ENCODE peak calls at places on chromosome 15, in eight cellular contexts. One of them, this sample, is unnamed.

GRCh38 chr15:74655424-74655823 is 39.8 kb downstream of the CLK3 start:
- DNase-seq in choroid plexus epithelial cell: no peak
- DNase-seq in small intestine: no peak
- DNase-seq in T1000: no peak
- DNase-seq in pancreas: no peak
- DNase-seq in globus pallidus: no peak
- DNase-seq in neuronal stem cell: no peak
- DNase-seq in NCI-H1436: peak; percentile 49
- DNase-seq in this sample: no peak

GRCh38 chr15:38707802-38708671 is 143.4 kb upstream of the RASGRP1 start:
- DNase-seq in globus pallidus: peak; percentile 19
- DNase-seq in pancreas: peak; percentile 16
- DNase-seq in NCI-H1436: no peak
- DNase-seq in T1000: peak; percentile 7
- DNase-seq in choroid plexus epithelial cell: peak; percentile 85
- DNase-seq in neuronal stem cell: peak; percentile 58
- DNase-seq in small intestine: peak; percentile 71
- DNase-seq in this sample: peak; percentile 48

GRCh38 chr15:39269821-39270220 is 311.1 kb upstream of the THBS1 start:
- DNase-seq in choroid plexus epithelial cell: no peak
- DNase-seq in NCI-H1436: no peak
- DNase-seq in globus pallidus: peak; percentile 11
- DNase-seq in small intestine: no peak
- DNase-seq in neuronal stem cell: no peak
- DNase-seq in pancreas: no peak
- DNase-seq in T1000: no peak
- DNase-seq in this sample: no peak

GRCh38 chr15:71547066-71547465 is 263.3 kb upstream of the NR2E3 start:
- DNase-seq in small intestine: no peak
- DNase-seq in T1000: no peak
- DNase-seq in globus pallidus: no peak
- DNase-seq in neuronal stem cell: no peak
- DNase-seq in NCI-H1436: no peak
- DNase-seq in choroid plexus epithelial cell: peak; percentile 41
- DNase-seq in pancreas: no peak
- DNase-seq in this sample: no peak

GRCh38 chr15:62858343-62858742 is 184.2 kb upstream of the TPM1 start:
- DNase-seq in globus pallidus: no peak
- DNase-seq in T1000: no peak
- DNase-seq in neuronal stem cell: no peak
- DNase-seq in choroid plexus epithelial cell: no peak
- DNase-seq in pancreas: no peak
- DNase-seq in NCI-H1436: no peak
- DNase-seq in small intestine: no peak
- DNase-seq in this sample: no peak

GRCh38 chr15:92884813-92885461 is 15.2 kb upstream of the CHD2 start:
- DNase-seq in T1000: no peak
- DNase-seq in neuronal stem cell: no peak
- DNase-seq in pancreas: no peak
- DNase-seq in small intestine: peak; percentile 39
- DNase-seq in NCI-H1436: no peak
- DNase-seq in choroid plexus epithelial cell: peak; percentile 35
- DNase-seq in globus pallidus: no peak
- DNase-seq in this sample: no peak

GRCh38 chr15:100703032-100703578 is 100.7 kb downstream of the ASB7 start:
- DNase-seq in small intestine: no peak
- DNase-seq in choroid plexus epithelial cell: peak; percentile 93
- DNase-seq in globus pallidus: no peak
- DNase-seq in pancreas: no peak
- DNase-seq in NCI-H1436: no peak
- DNase-seq in neuronal stem cell: no peak
- DNase-seq in T1000: no peak
- DNase-seq in this sample: no peak

GRCh38 chr15:34262362-34262761 is 37.5 kb downstream of the EMC4 start:
- DNase-seq in pancreas: no peak
- DNase-seq in NCI-H1436: no peak
- DNase-seq in neuronal stem cell: no peak
- DNase-seq in globus pallidus: no peak
- DNase-seq in small intestine: no peak
- DNase-seq in choroid plexus epithelial cell: no peak
- DNase-seq in T1000: no peak
- DNase-seq in this sample: no peak

GRCh38 chr15:45603881-45604280 is 16.7 kb downstream of the BLOC1S6 start:
- DNase-seq in T1000: no peak
- DNase-seq in small intestine: no peak
- DNase-seq in pancreas: no peak
- DNase-seq in NCI-H1436: no peak
- DNase-seq in globus pallidus: no peak
- DNase-seq in choroid plexus epithelial cell: no peak
- DNase-seq in neuronal stem cell: no peak
- DNase-seq in this sample: no peak

GRCh38 chr15:65077981-65078352 is 1.4 kb downstream of the KBTBD13 start:
- DNase-seq in globus pallidus: no peak
- DNase-seq in pancreas: peak; percentile 27
- DNase-seq in neuronal stem cell: no peak
- DNase-seq in choroid plexus epithelial cell: peak; percentile 67
- DNase-seq in small intestine: peak; percentile 93
- DNase-seq in T1000: no peak
- DNase-seq in NCI-H1436: no peak
- DNase-seq in this sample: no peak

GRCh38 chr15:98648654-98649537 is 557 bp downstream of the IGF1R start:
- DNase-seq in small intestine: peak; percentile 41
- DNase-seq in pancreas: peak; percentile 57
- DNase-seq in NCI-H1436: no peak
- DNase-seq in T1000: no peak
- DNase-seq in neuronal stem cell: peak; percentile 72
- DNase-seq in choroid plexus epithelial cell: peak; percentile 47
- DNase-seq in globus pallidus: peak; percentile 55
- DNase-seq in this sample: peak; percentile 62

GRCh38 chr15:59339252-59339672 is 33.4 kb downstream of the MYO1E start:
- DNase-seq in T1000: no peak
- DNase-seq in NCI-H1436: no peak
- DNase-seq in choroid plexus epithelial cell: peak; percentile 85
- DNase-seq in globus pallidus: no peak
- DNase-seq in neuronal stem cell: no peak
- DNase-seq in pancreas: no peak
- DNase-seq in small intestine: no peak
- DNase-seq in this sample: no peak

GRCh38 chr15:42704492-42704926 is 32.4 kb downstream of the CDAN1 start:
- DNase-seq in neuronal stem cell: peak; percentile 70
- DNase-seq in pancreas: peak; percentile 54
- DNase-seq in globus pallidus: peak; percentile 64
- DNase-seq in T1000: no peak
- DNase-seq in choroid plexus epithelial cell: peak; percentile 84
- DNase-seq in small intestine: peak; percentile 73
- DNase-seq in NCI-H1436: peak; percentile 19
- DNase-seq in this sample: peak; percentile 78

GRCh38 chr15:85616549-85616948 is 178.2 kb downstream of the KLHL25 start:
- DNase-seq in small intestine: no peak
- DNase-seq in NCI-H1436: no peak
- DNase-seq in choroid plexus epithelial cell: no peak
- DNase-seq in globus pallidus: no peak
- DNase-seq in neuronal stem cell: no peak
- DNase-seq in pancreas: no peak
- DNase-seq in T1000: no peak
- DNase-seq in this sample: no peak

GRCh38 chr15:89299896-89300295 is 34.7 kb downstream of the POLG start:
- DNase-seq in neuronal stem cell: no peak
- DNase-seq in choroid plexus epithelial cell: peak; percentile 80
- DNase-seq in small intestine: peak; percentile 12
- DNase-seq in globus pallidus: peak; percentile 50
- DNase-seq in T1000: no peak
- DNase-seq in pancreas: no peak
- DNase-seq in NCI-H1436: no peak
- DNase-seq in this sample: no peak

GRCh38 chr15:71807125-71807629 is 3.2 kb upstream of the NR2E3 start:
- DNase-seq in choroid plexus epithelial cell: peak; percentile 20
- DNase-seq in small intestine: no peak
- DNase-seq in NCI-H1436: no peak
- DNase-seq in globus pallidus: no peak
- DNase-seq in neuronal stem cell: peak; percentile 57
- DNase-seq in T1000: no peak
- DNase-seq in pancreas: no peak
- DNase-seq in this sample: no peak

GRCh38 chr15:65217526-65218482 is 6.5 kb upstream of the CILP start:
- DNase-seq in neuronal stem cell: no peak
- DNase-seq in small intestine: no peak
- DNase-seq in pancreas: no peak
- DNase-seq in NCI-H1436: no peak
- DNase-seq in T1000: no peak
- DNase-seq in choroid plexus epithelial cell: no peak
- DNase-seq in globus pallidus: no peak
- DNase-seq in this sample: no peak

GRCh38 chr15:22851513-22851912 is 13.0 kb downstream of the NIPA2 start:
- DNase-seq in pancreas: no peak
- DNase-seq in choroid plexus epithelial cell: no peak
- DNase-seq in NCI-H1436: no peak
- DNase-seq in small intestine: no peak
- DNase-seq in neuronal stem cell: no peak
- DNase-seq in globus pallidus: no peak
- DNase-seq in T1000: no peak
- DNase-seq in this sample: no peak

GRCh38 chr15:71329509-71330260 is 214.4 kb downstream of the THSD4 start:
- DNase-seq in small intestine: peak; percentile 89
- DNase-seq in NCI-H1436: no peak
- DNase-seq in neuronal stem cell: no peak
- DNase-seq in globus pallidus: no peak
- DNase-seq in choroid plexus epithelial cell: peak; percentile 76
- DNase-seq in T1000: no peak
- DNase-seq in pancreas: no peak
- DNase-seq in this sample: no peak

GRCh38 chr15:47244361-47244760 is 472.9 kb upstream of the SEMA6D start:
- DNase-seq in neuronal stem cell: no peak
- DNase-seq in NCI-H1436: no peak
- DNase-seq in small intestine: no peak
- DNase-seq in pancreas: no peak
- DNase-seq in T1000: no peak
- DNase-seq in choroid plexus epithelial cell: no peak
- DNase-seq in globus pallidus: no peak
- DNase-seq in this sample: no peak

GRCh38 chr15:39236375-39236774 is 344.5 kb upstream of the THBS1 start:
- DNase-seq in T1000: no peak
- DNase-seq in NCI-H1436: no peak
- DNase-seq in small intestine: no peak
- DNase-seq in globus pallidus: no peak
- DNase-seq in neuronal stem cell: no peak
- DNase-seq in pancreas: no peak
- DNase-seq in choroid plexus epithelial cell: no peak
- DNase-seq in this sample: no peak

GRCh38 chr15:33908396-33908795 is 59.9 kb upstream of the CHRM5 start:
- DNase-seq in choroid plexus epithelial cell: peak; percentile 28
- DNase-seq in NCI-H1436: no peak
- DNase-seq in small intestine: no peak
- DNase-seq in globus pallidus: no peak
- DNase-seq in neuronal stem cell: no peak
- DNase-seq in T1000: no peak
- DNase-seq in pancreas: no peak
- DNase-seq in this sample: no peak

GRCh38 chr15:39621210-39621609 is 40.3 kb downstream of the THBS1 start:
- DNase-seq in small intestine: no peak
- DNase-seq in T1000: no peak
- DNase-seq in choroid plexus epithelial cell: peak; percentile 85
- DNase-seq in pancreas: no peak
- DNase-seq in globus pallidus: no peak
- DNase-seq in neuronal stem cell: no peak
- DNase-seq in NCI-H1436: no peak
- DNase-seq in this sample: no peak

GRCh38 chr15:51736646-51737537 is 563 bp downstream of the LYSMD2 start:
- DNase-seq in small intestine: peak; percentile 59
- DNase-seq in globus pallidus: no peak
- DNase-seq in neuronal stem cell: no peak
- DNase-seq in choroid plexus epithelial cell: peak; percentile 13
- DNase-seq in T1000: no peak
- DNase-seq in pancreas: peak; percentile 35
- DNase-seq in NCI-H1436: peak; percentile 34
- DNase-seq in this sample: peak; percentile 47

GRCh38 chr15:49242820-49243219 is 72.8 kb downstream of the GALK2 start:
- DNase-seq in NCI-H1436: no peak
- DNase-seq in choroid plexus epithelial cell: peak; percentile 91
- DNase-seq in pancreas: no peak
- DNase-seq in small intestine: no peak
- DNase-seq in neuronal stem cell: no peak
- DNase-seq in globus pallidus: peak; percentile 5
- DNase-seq in T1000: no peak
- DNase-seq in this sample: peak; percentile 72

GRCh38 chr15:27454281-27455060 is 483.5 kb downstream of the GABRG3 start:
- DNase-seq in T1000: peak; percentile 49
- DNase-seq in choroid plexus epithelial cell: peak; percentile 65
- DNase-seq in globus pallidus: no peak
- DNase-seq in small intestine: no peak
- DNase-seq in pancreas: no peak
- DNase-seq in NCI-H1436: no peak
- DNase-seq in neuronal stem cell: no peak
- DNase-seq in this sample: no peak

GRCh38 chr15:79157631-79158592 is 67.3 kb upstream of the RASGRF1 start:
- DNase-seq in T1000: no peak
- DNase-seq in small intestine: no peak
- DNase-seq in neuronal stem cell: no peak
- DNase-seq in globus pallidus: no peak
- DNase-seq in pancreas: no peak
- DNase-seq in choroid plexus epithelial cell: no peak
- DNase-seq in NCI-H1436: no peak
- DNase-seq in this sample: no peak

GRCh38 chr15:98051734-98052133 is 91.2 kb downstream of the ARRDC4 start:
- DNase-seq in neuronal stem cell: no peak
- DNase-seq in NCI-H1436: no peak
- DNase-seq in globus pallidus: no peak
- DNase-seq in small intestine: no peak
- DNase-seq in pancreas: no peak
- DNase-seq in T1000: no peak
- DNase-seq in choroid plexus epithelial cell: no peak
- DNase-seq in this sample: no peak

GRCh38 chr15:31311735-31312134 is 14.9 kb upstream of the KLF13 start:
- DNase-seq in neuronal stem cell: no peak
- DNase-seq in small intestine: no peak
- DNase-seq in choroid plexus epithelial cell: no peak
- DNase-seq in pancreas: no peak
- DNase-seq in globus pallidus: no peak
- DNase-seq in T1000: no peak
- DNase-seq in NCI-H1436: no peak
- DNase-seq in this sample: no peak

GRCh38 chr15:42194502-42194901 is 13.6 kb downstream of the VPS39 start:
- DNase-seq in neuronal stem cell: no peak
- DNase-seq in NCI-H1436: no peak
- DNase-seq in small intestine: no peak
- DNase-seq in globus pallidus: no peak
- DNase-seq in T1000: no peak
- DNase-seq in pancreas: no peak
- DNase-seq in choroid plexus epithelial cell: peak; percentile 90
- DNase-seq in this sample: no peak

GRCh38 chr15:40785814-40786213 is 16.0 kb downstream of the C15orf62 start:
- DNase-seq in small intestine: no peak
- DNase-seq in T1000: no peak
- DNase-seq in globus pallidus: no peak
- DNase-seq in neuronal stem cell: no peak
- DNase-seq in pancreas: no peak
- DNase-seq in choroid plexus epithelial cell: peak; percentile 30
- DNase-seq in NCI-H1436: no peak
- DNase-seq in this sample: no peak

GRCh38 chr15:63329567-63330350 is 51.9 kb downstream of the CA12 start:
- DNase-seq in T1000: no peak
- DNase-seq in choroid plexus epithelial cell: peak; percentile 22
- DNase-seq in small intestine: no peak
- DNase-seq in NCI-H1436: no peak
- DNase-seq in globus pallidus: no peak
- DNase-seq in neuronal stem cell: no peak
- DNase-seq in pancreas: no peak
- DNase-seq in this sample: no peak

GRCh38 chr15:75695206-75695605 is 17.4 kb downstream of the CSPG4 start:
- DNase-seq in T1000: no peak
- DNase-seq in choroid plexus epithelial cell: no peak
- DNase-seq in globus pallidus: no peak
- DNase-seq in small intestine: no peak
- DNase-seq in neuronal stem cell: no peak
- DNase-seq in NCI-H1436: no peak
- DNase-seq in pancreas: no peak
- DNase-seq in this sample: no peak

GRCh38 chr15:74725241-74725774 is at the start of gene CYP1A1:
- DNase-seq in choroid plexus epithelial cell: peak; percentile 8
- DNase-seq in NCI-H1436: peak; percentile 30
- DNase-seq in pancreas: peak; percentile 52
- DNase-seq in globus pallidus: no peak
- DNase-seq in small intestine: peak; percentile 67
- DNase-seq in T1000: no peak
- DNase-seq in neuronal stem cell: no peak
- DNase-seq in this sample: peak; percentile 35